ENCODE peak calls at places on chromosomes 4 and X, in ten cellular contexts. One of them, this sample, is unnamed.

GRCh38 chr4:47786958-47787370 is 50.9 kb downstream of the CORIN start:
- DNase-seq in MCF 10A: no peak
- DNase-seq in SK-MEL-5: no peak
- DNase-seq in Calu3: no peak
- DNase-seq in T-helper 1 cell: no peak
- DNase-seq in HT1080: no peak
- DNase-seq in COR-L47: no peak
- DNase-seq in right lobe of liver: no peak
- DNase-seq in AG09309: no peak
- DNase-seq in GM23248: no peak
- DNase-seq in this sample: peak

GRCh38 chrX:136477026-136477425 is 10.7 kb upstream of the BRS3 start:
- DNase-seq in MCF 10A: peak
- DNase-seq in SK-MEL-5: no peak
- DNase-seq in Calu3: peak
- DNase-seq in T-helper 1 cell: no peak
- DNase-seq in HT1080: no peak
- DNase-seq in COR-L47: no peak
- DNase-seq in right lobe of liver: no peak
- DNase-seq in AG09309: no peak
- DNase-seq in GM23248: no peak
- DNase-seq in this sample: no peak

GRCh38 chrX:38999967-39000745 is 198.9 kb downstream of the MID1IP1 start:
- DNase-seq in MCF 10A: no peak
- DNase-seq in SK-MEL-5: no peak
- DNase-seq in Calu3: no peak
- DNase-seq in T-helper 1 cell: no peak
- DNase-seq in HT1080: no peak
- DNase-seq in COR-L47: no peak
- DNase-seq in right lobe of liver: no peak
- DNase-seq in AG09309: no peak
- DNase-seq in GM23248: no peak
- DNase-seq in this sample: no peak

GRCh38 chr4:113179996-113180395 is 130.5 kb downstream of the ANK2 start:
- DNase-seq in MCF 10A: peak
- DNase-seq in SK-MEL-5: no peak
- DNase-seq in Calu3: no peak
- DNase-seq in T-helper 1 cell: no peak
- DNase-seq in HT1080: peak
- DNase-seq in COR-L47: no peak
- DNase-seq in right lobe of liver: no peak
- DNase-seq in AG09309: no peak
- DNase-seq in GM23248: peak
- DNase-seq in this sample: no peak

GRCh38 chr4:147578057-147578476 is 39.1 kb upstream of the TMEM184C start:
- DNase-seq in MCF 10A: peak
- DNase-seq in SK-MEL-5: peak
- DNase-seq in Calu3: peak
- DNase-seq in T-helper 1 cell: no peak
- DNase-seq in HT1080: peak
- DNase-seq in COR-L47: no peak
- DNase-seq in right lobe of liver: no peak
- DNase-seq in AG09309: peak
- DNase-seq in GM23248: peak
- DNase-seq in this sample: no peak

GRCh38 chr4:179989975-179990374 is 2253.2 kb upstream of the TENM3 start:
- DNase-seq in MCF 10A: no peak
- DNase-seq in SK-MEL-5: no peak
- DNase-seq in Calu3: no peak
- DNase-seq in T-helper 1 cell: no peak
- DNase-seq in HT1080: no peak
- DNase-seq in COR-L47: no peak
- DNase-seq in right lobe of liver: no peak
- DNase-seq in AG09309: no peak
- DNase-seq in GM23248: no peak
- DNase-seq in this sample: no peak

GRCh38 chrX:148530464-148531077 is 30.2 kb downstream of the AFF2 start:
- DNase-seq in MCF 10A: peak
- DNase-seq in SK-MEL-5: peak
- DNase-seq in Calu3: peak
- DNase-seq in T-helper 1 cell: no peak
- DNase-seq in HT1080: peak
- DNase-seq in COR-L47: no peak
- DNase-seq in right lobe of liver: no peak
- DNase-seq in AG09309: peak
- DNase-seq in GM23248: peak
- DNase-seq in this sample: no peak

GRCh38 chr4:181970356-181970755 is 272.8 kb upstream of the TENM3 start:
- DNase-seq in MCF 10A: no peak
- DNase-seq in SK-MEL-5: no peak
- DNase-seq in Calu3: no peak
- DNase-seq in T-helper 1 cell: no peak
- DNase-seq in HT1080: no peak
- DNase-seq in COR-L47: no peak
- DNase-seq in right lobe of liver: no peak
- DNase-seq in AG09309: no peak
- DNase-seq in GM23248: no peak
- DNase-seq in this sample: no peak

GRCh38 chr4:181958435-181958834 is 284.8 kb upstream of the TENM3 start:
- DNase-seq in MCF 10A: no peak
- DNase-seq in SK-MEL-5: no peak
- DNase-seq in Calu3: no peak
- DNase-seq in T-helper 1 cell: no peak
- DNase-seq in HT1080: no peak
- DNase-seq in COR-L47: no peak
- DNase-seq in right lobe of liver: no peak
- DNase-seq in AG09309: no peak
- DNase-seq in GM23248: no peak
- DNase-seq in this sample: no peak

GRCh38 chr4:126916626-126917140 is 716.1 kb upstream of the INTU start:
- DNase-seq in MCF 10A: peak
- DNase-seq in SK-MEL-5: peak
- DNase-seq in Calu3: no peak
- DNase-seq in T-helper 1 cell: no peak
- DNase-seq in HT1080: peak
- DNase-seq in COR-L47: no peak
- DNase-seq in right lobe of liver: no peak
- DNase-seq in AG09309: peak
- DNase-seq in GM23248: peak
- DNase-seq in this sample: no peak

GRCh38 chrX:120840826-120841225 is 34.8 kb downstream of the CT47B1 start:
- DNase-seq in MCF 10A: peak
- DNase-seq in SK-MEL-5: peak
- DNase-seq in Calu3: no peak
- DNase-seq in T-helper 1 cell: no peak
- DNase-seq in HT1080: peak
- DNase-seq in COR-L47: no peak
- DNase-seq in right lobe of liver: no peak
- DNase-seq in AG09309: peak
- DNase-seq in GM23248: peak
- DNase-seq in this sample: no peak

GRCh38 chr4:52586069-52586468 is 73.0 kb downstream of the USP46 start:
- DNase-seq in MCF 10A: no peak
- DNase-seq in SK-MEL-5: no peak
- DNase-seq in Calu3: no peak
- DNase-seq in T-helper 1 cell: no peak
- DNase-seq in HT1080: no peak
- DNase-seq in COR-L47: no peak
- DNase-seq in right lobe of liver: no peak
- DNase-seq in AG09309: no peak
- DNase-seq in GM23248: peak
- DNase-seq in this sample: no peak

GRCh38 chrX:101659601-101660063 is at the start of gene ARMCX2:
- DNase-seq in MCF 10A: no peak
- DNase-seq in SK-MEL-5: peak
- DNase-seq in Calu3: no peak
- DNase-seq in T-helper 1 cell: no peak
- DNase-seq in HT1080: peak
- DNase-seq in COR-L47: peak
- DNase-seq in right lobe of liver: no peak
- DNase-seq in AG09309: peak
- DNase-seq in GM23248: peak
- DNase-seq in this sample: no peak

GRCh38 chr4:76948441-76949292 is 885 bp upstream of the SEPTIN11 start:
- DNase-seq in MCF 10A: peak
- DNase-seq in SK-MEL-5: peak
- DNase-seq in Calu3: peak
- DNase-seq in T-helper 1 cell: peak
- DNase-seq in HT1080: peak
- DNase-seq in COR-L47: peak
- DNase-seq in right lobe of liver: peak
- DNase-seq in AG09309: no peak
- DNase-seq in GM23248: peak
- DNase-seq in this sample: peak

GRCh38 chr4:173318648-173319211 is 15.4 kb downstream of the HMGB2 start:
- DNase-seq in MCF 10A: peak
- DNase-seq in SK-MEL-5: peak
- DNase-seq in Calu3: no peak
- DNase-seq in T-helper 1 cell: no peak
- DNase-seq in HT1080: peak
- DNase-seq in COR-L47: peak
- DNase-seq in right lobe of liver: no peak
- DNase-seq in AG09309: no peak
- DNase-seq in GM23248: peak
- DNase-seq in this sample: peak

GRCh38 chr4:123200417-123200945 is 196.1 kb upstream of the SPRY1 start:
- DNase-seq in MCF 10A: no peak
- DNase-seq in SK-MEL-5: no peak
- DNase-seq in Calu3: no peak
- DNase-seq in T-helper 1 cell: no peak
- DNase-seq in HT1080: no peak
- DNase-seq in COR-L47: no peak
- DNase-seq in right lobe of liver: no peak
- DNase-seq in AG09309: no peak
- DNase-seq in GM23248: no peak
- DNase-seq in this sample: no peak

GRCh38 chr4:52641853-52642563 is 17.1 kb downstream of the USP46 start:
- DNase-seq in MCF 10A: peak
- DNase-seq in SK-MEL-5: no peak
- DNase-seq in Calu3: no peak
- DNase-seq in T-helper 1 cell: no peak
- DNase-seq in HT1080: peak
- DNase-seq in COR-L47: no peak
- DNase-seq in right lobe of liver: no peak
- DNase-seq in AG09309: no peak
- DNase-seq in GM23248: peak
- DNase-seq in this sample: no peak

GRCh38 chr4:106409901-106410889 is 41.6 kb upstream of the GIMD1 start:
- DNase-seq in MCF 10A: no peak
- DNase-seq in SK-MEL-5: no peak
- DNase-seq in Calu3: no peak
- DNase-seq in T-helper 1 cell: no peak
- DNase-seq in HT1080: no peak
- DNase-seq in COR-L47: no peak
- DNase-seq in right lobe of liver: no peak
- DNase-seq in AG09309: no peak
- DNase-seq in GM23248: no peak
- DNase-seq in this sample: no peak

GRCh38 chr4:8525383-8526120 is 54.6 kb upstream of the GPR78 start:
- DNase-seq in MCF 10A: no peak
- DNase-seq in SK-MEL-5: no peak
- DNase-seq in Calu3: no peak
- DNase-seq in T-helper 1 cell: no peak
- DNase-seq in HT1080: no peak
- DNase-seq in COR-L47: no peak
- DNase-seq in right lobe of liver: no peak
- DNase-seq in AG09309: no peak
- DNase-seq in GM23248: peak
- DNase-seq in this sample: no peak

GRCh38 chr4:6771229-6771671 is 11.3 kb upstream of the KIAA0232 start:
- DNase-seq in MCF 10A: peak
- DNase-seq in SK-MEL-5: no peak
- DNase-seq in Calu3: no peak
- DNase-seq in T-helper 1 cell: no peak
- DNase-seq in HT1080: peak
- DNase-seq in COR-L47: no peak
- DNase-seq in right lobe of liver: peak
- DNase-seq in AG09309: no peak
- DNase-seq in GM23248: peak
- DNase-seq in this sample: no peak

GRCh38 chrX:21963736-21964135 is 23.2 kb downstream of the SMS start:
- DNase-seq in MCF 10A: peak
- DNase-seq in SK-MEL-5: no peak
- DNase-seq in Calu3: no peak
- DNase-seq in T-helper 1 cell: no peak
- DNase-seq in HT1080: no peak
- DNase-seq in COR-L47: no peak
- DNase-seq in right lobe of liver: no peak
- DNase-seq in AG09309: no peak
- DNase-seq in GM23248: peak
- DNase-seq in this sample: no peak

GRCh38 chrX:130637591-130637990 is 235.8 kb downstream of the RBMX2 start:
- DNase-seq in MCF 10A: no peak
- DNase-seq in SK-MEL-5: no peak
- DNase-seq in Calu3: no peak
- DNase-seq in T-helper 1 cell: no peak
- DNase-seq in HT1080: peak
- DNase-seq in COR-L47: no peak
- DNase-seq in right lobe of liver: no peak
- DNase-seq in AG09309: peak
- DNase-seq in GM23248: peak
- DNase-seq in this sample: no peak

GRCh38 chr4:185870437-185870836 is 58.4 kb upstream of the SORBS2 start:
- DNase-seq in MCF 10A: no peak
- DNase-seq in SK-MEL-5: no peak
- DNase-seq in Calu3: no peak
- DNase-seq in T-helper 1 cell: no peak
- DNase-seq in HT1080: no peak
- DNase-seq in COR-L47: no peak
- DNase-seq in right lobe of liver: no peak
- DNase-seq in AG09309: no peak
- DNase-seq in GM23248: no peak
- DNase-seq in this sample: no peak

This sample was measured in SW480.